ENCODE peak calls at places on chromosomes 1 and 21, in six cellular contexts. V is Calu3, P is astrocyte of the cerebellum, E is AG20443, W is fibroblast of villous mesenchyme, H is AG04450. M is an unnamed sample.

GRCh38 chr1:174700775-174701174 is 253.0 kb downstream of the GPR52 start:
- DNase-seq in E (peak), H (no peak), W (no peak), V (no peak), P (peak), M (no peak)

GRCh38 chr1:100360790-100361232 is 8.5 kb downstream of the CDC14A start:
- DNase-seq in W (peak), V (no peak), P (peak), E (peak), H (no peak), M (peak)

GRCh38 chr1:226479432-226479831 is 69.1 kb upstream of the STUM start:
- DNase-seq in P (no peak), E (no peak), H (no peak), W (no peak), V (no peak), M (no peak)

GRCh38 chr1:159853417-159853816 is 9.0 kb downstream of the VSIG8 start:
- DNase-seq in W (no peak), H (no peak), V (no peak), E (peak), P (no peak), M (no peak)

GRCh38 chr1:174736831-174737230 is 262.9 kb upstream of the CACYBP start:
- DNase-seq in P (no peak), W (no peak), H (no peak), V (no peak), E (no peak), M (no peak)

GRCh38 chr21:14418920-14419319 is 36.0 kb upstream of the HSPA13 start:
- DNase-seq in P (no peak), E (no peak), H (no peak), V (no peak), W (no peak), M (no peak)

GRCh38 chr1:100387209-100387608 is 34.9 kb downstream of the CDC14A start:
- DNase-seq in W (peak), E (peak), P (peak), V (no peak), H (peak), M (no peak)

GRCh38 chr1:155049651-155050559 is 1.2 kb upstream of the ADAM15 start:
- DNase-seq in W (no peak), V (no peak), P (no peak), H (no peak), E (no peak), M (no peak)

GRCh38 chr1:41740630-41741239 is 178.0 kb downstream of the HIVEP3 start:
- DNase-seq in H (no peak), P (no peak), V (no peak), E (no peak), W (no peak), M (no peak)

GRCh38 chr1:87451229-87451900 is 122.7 kb downstream of the LMO4 start:
- DNase-seq in E (peak), W (no peak), P (no peak), V (no peak), H (peak), M (no peak)

GRCh38 chr21:26007911-26008579 is 162.5 kb downstream of the APP start:
- DNase-seq in W (peak), V (no peak), H (no peak), P (no peak), E (peak), M (no peak)

GRCh38 chr1:155979525-155980343 is 1.4 kb upstream of the ARHGEF2 start:
- DNase-seq in H (no peak), V (no peak), E (no peak), W (no peak), P (no peak), M (no peak)

GRCh38 chr1:14572861-14573260 is 25.6 kb upstream of the KAZN start:
- DNase-seq in H (no peak), W (no peak), P (no peak), E (no peak), V (no peak), M (no peak)

GRCh38 chr1:196660912-196661311 is 9.1 kb downstream of the CFH start:
- DNase-seq in H (peak), P (no peak), E (peak), W (peak), V (no peak), M (no peak)

GRCh38 chr1:196497824-196498223 is 110.4 kb downstream of the KCNT2 start:
- DNase-seq in E (no peak), W (no peak), H (no peak), V (no peak), P (no peak), M (no peak)

GRCh38 chr1:234842726-234843641 is 233.0 kb upstream of the IRF2BP2 start:
- DNase-seq in E (no peak), W (peak), V (no peak), P (no peak), H (no peak), M (no peak)

GRCh38 chr1:234543442-234544093 is 64.6 kb upstream of the TARBP1 start:
- DNase-seq in H (no peak), P (no peak), W (peak), E (no peak), V (no peak), M (no peak)

GRCh38 chr1:211259596-211260126 is 495 bp downstream of the RCOR3 start:
- DNase-seq in H (no peak), E (peak), V (peak), W (no peak), P (peak), M (no peak)

GRCh38 chr1:30721311-30722174 is 1.8 kb downstream of the MATN1 start:
- DNase-seq in P (no peak), W (no peak), H (no peak), V (no peak), E (no peak), M (no peak)

GRCh38 chr1:228404107-228404720 is 2.4 kb downstream of the TRIM11 start:
- DNase-seq in V (no peak), W (no peak), H (no peak), E (no peak), P (no peak), M (no peak)

M was measured in non-pigmented ciliary epithelial cell.